ENCODE peak calls at places on chromosome 22, in four cellular contexts. N is heart left ventricle, Q is NCI-H526, P is nephron progenitor cell. F is an unnamed sample.

GRCh38 chr22:43993072-43993760 is 30.9 kb upstream of the PARVB start:
- DNase-seq in N (peak), Q (no peak), P (peak), F (peak)

GRCh38 chr22:40030026-40030756 is 35.4 kb downstream of the FAM83F start:
- DNase-seq in N (no peak), Q (no peak), P (no peak), F (no peak)

GRCh38 chr22:44616461-44616860 is 85.5 kb upstream of the PRR5 start:
- DNase-seq in N (no peak), Q (no peak), P (no peak), F (no peak)

GRCh38 chr22:46791201-46791731 is 28.8 kb downstream of the TBC1D22A start:
- DNase-seq in N (no peak), Q (no peak), P (no peak), F (peak)

GRCh38 chr22:32854351-32854804 is 52.9 kb downstream of the TIMP3 start:
- DNase-seq in N (peak), Q (no peak), P (no peak), F (no peak)

GRCh38 chr22:47196493-47196849 is 434.0 kb downstream of the TBC1D22A start:
- DNase-seq in N (no peak), Q (no peak), P (no peak), F (no peak)

GRCh38 chr22:29773233-29773632 is 6.1 kb downstream of the UQCR10 start:
- DNase-seq in N (peak), Q (no peak), P (no peak), F (no peak)

GRCh38 chr22:20430641-20431519 is 6.7 kb downstream of the SCARF2 start:
- DNase-seq in N (peak), Q (peak), P (peak), F (peak)

GRCh38 chr22:39556970-39557811 is 13.4 kb upstream of the CACNA1I start:
- DNase-seq in N (no peak), Q (no peak), P (peak), F (no peak)

GRCh38 chr22:33492210-33492651 is 428.0 kb downstream of the LARGE1 start:
- DNase-seq in N (no peak), Q (no peak), P (no peak), F (no peak)

GRCh38 chr22:45686004-45686403 is 14.4 kb downstream of the ATXN10 start:
- DNase-seq in N (no peak), Q (no peak), P (no peak), F (no peak)

GRCh38 chr22:17921871-17922821 is 102.2 kb downstream of the MICAL3 start:
- DNase-seq in N (peak), Q (no peak), P (peak), F (no peak)

GRCh38 chr22:39309364-39309861 is 10.0 kb downstream of the RPL3 start:
- DNase-seq in N (no peak), Q (no peak), P (no peak), F (no peak)

GRCh38 chr22:39528681-39529486 is 3.7 kb downstream of the RPS19BP1 start:
- DNase-seq in N (peak), Q (peak), P (peak), F (peak)

GRCh38 chr22:24059121-24059520 is 48.0 kb downstream of the CABIN1 start:
- DNase-seq in N (no peak), Q (no peak), P (no peak), F (no peak)

GRCh38 chr22:37043828-37044538 is 7.6 kb upstream of the KCTD17 start:
- DNase-seq in N (peak), Q (peak), P (peak), F (peak)

GRCh38 chr22:31155425-31155824 is 4.6 kb upstream of the RNF185 start:
- DNase-seq in N (no peak), Q (no peak), P (no peak), F (no peak)

GRCh38 chr22:38735465-38736256 is 20.1 kb downstream of the SUN2 start:
- DNase-seq in N (peak), Q (no peak), P (no peak), F (no peak)

GRCh38 chr22:50583294-50583865 is 731 bp upstream of the CHKB start:
- DNase-seq in N (no peak), Q (no peak), P (no peak), F (no peak)

GRCh38 chr22:38415561-38416321 is 39.3 kb downstream of the KCNJ4 start:
- DNase-seq in N (peak), Q (no peak), P (no peak), F (no peak)

GRCh38 chr22:26660961-26661578 is 3.7 kb downstream of the MIAT start:
- DNase-seq in N (no peak), Q (no peak), P (no peak), F (no peak)

GRCh38 chr22:42172385-42173172 is 42.0 kb upstream of the CYP2D6 start:
- DNase-seq in N (no peak), Q (no peak), P (no peak), F (peak)

GRCh38 chr22:28075260-28075981 is 156.4 kb upstream of the PITPNB start:
- DNase-seq in N (peak), Q (no peak), P (no peak), F (no peak)

F was measured in germinal center.